ENCODE peak calls at places on chromosomes 13 and 19, in four cellular contexts. S is ecto neural progenitor cell; D is CD4-positive, alpha-beta T cell; H is H4. T is an unnamed sample.

GRCh38 chr13:66312312-66313087 is 917.6 kb downstream of the PCDH9 start:
- DNase-seq in D (no peak), S (no peak), H (no peak), T (no peak)

GRCh38 chr19:46717034-46717715 is at the start of gene PRKD2:
- DNase-seq in H (peak; percentile 70), D (peak; percentile 80), S (peak; percentile 96), T (peak; percentile 96)

GRCh38 chr13:46617885-46618284 is 64.9 kb downstream of the LRCH1 start:
- DNase-seq in D (no peak), S (no peak), H (no peak), T (no peak)

GRCh38 chr13:99281811-99282263 is 23.7 kb upstream of the GPR18 start:
- DNase-seq in D (peak; percentile 35), S (no peak), H (no peak), T (no peak)

GRCh38 chr13:46211116-46211515 is 612 bp upstream of the LRRC63 start:
- DNase-seq in H (no peak), D (no peak), S (no peak), T (no peak)

GRCh38 chr19:48836089-48837017 is at the start of gene HSD17B14:
- DNase-seq in S (peak; percentile 85), D (no peak), H (no peak), T (no peak)

GRCh38 chr19:29663861-29664752 is 1.2 kb upstream of the PLEKHF1 start:
- DNase-seq in S (no peak), D (no peak), H (no peak), T (no peak)

GRCh38 chr19:30266687-30267086 is 105.5 kb upstream of the ZNF536 start:
- DNase-seq in S (no peak), H (no peak), D (no peak), T (no peak)

GRCh38 chr19:43957891-43958290 is 6.9 kb downstream of the ZNF221 start:
- DNase-seq in H (no peak), S (no peak), D (no peak), T (peak; percentile 59)

GRCh38 chr13:77143325-77143907 is 116.5 kb upstream of the FBXL3 start:
- DNase-seq in D (no peak), S (no peak), H (no peak), T (no peak)

GRCh38 chr13:85347251-85347650 is 452.0 kb downstream of the SLITRK6 start:
- DNase-seq in H (peak; percentile 61), S (no peak), D (no peak), T (peak; percentile 2)

GRCh38 chr19:4566402-4567051 is 7.0 kb upstream of the SEMA6B start:
- DNase-seq in D (no peak), S (no peak), H (no peak), T (no peak)

GRCh38 chr13:72694314-72694713 is 33.1 kb downstream of the MZT1 start:
- DNase-seq in S (no peak), D (no peak), H (no peak), T (no peak)

GRCh38 chr19:35344511-35345031 is 3.1 kb upstream of the FFAR1 start:
- DNase-seq in D (no peak), H (peak; percentile 10), S (no peak), T (no peak)

GRCh38 chr19:47518139-47518538 is 3.3 kb upstream of the NAPA start:
- DNase-seq in H (no peak), S (no peak), D (no peak), T (no peak)

GRCh38 chr19:343941-344624 is 513 bp downstream of the MIER2 start:
- DNase-seq in H (no peak), D (no peak), S (peak; percentile 75), T (peak; percentile 88)

GRCh38 chr13:41311607-41312500 is 787 bp downstream of the NAA16 start:
- DNase-seq in S (no peak), H (no peak), D (peak; percentile 25), T (peak; percentile 53)

GRCh38 chr19:20247016-20247683 is 80.1 kb downstream of the ZNF486 start:
- DNase-seq in H (no peak), D (peak; percentile 17), S (peak; percentile 56), T (peak; percentile 14)

GRCh38 chr13:97119899-97120745 is 102.0 kb upstream of the MBNL2 start:
- DNase-seq in D (no peak), H (no peak), S (no peak), T (no peak)

GRCh38 chr19:43780706-43781525 is at the start of gene KCNN4:
- DNase-seq in D (peak; percentile 29), S (no peak), H (peak; percentile 76), T (peak; percentile 66)

GRCh38 chr19:10567696-10568443 is 909 bp downstream of the CDKN2D start:
- DNase-seq in S (no peak), D (no peak), H (no peak), T (no peak)

GRCh38 chr13:98301721-98302120 is 124.7 kb upstream of the RNF113B start:
- DNase-seq in S (no peak), H (peak; percentile 76), D (no peak), T (peak; percentile 32)

GRCh38 chr19:50173144-50173543 is 10.1 kb upstream of the IZUMO2 start:
- DNase-seq in D (no peak), S (no peak), H (peak; percentile 82), T (no peak)

GRCh38 chr13:61410669-61411297 is 4.9 kb downstream of the PCDH20 start:
- DNase-seq in D (no peak), S (no peak), H (no peak), T (peak; percentile 8)

GRCh38 chr19:46226438-46226973 is 3.0 kb upstream of the IGFL1 start:
- DNase-seq in S (no peak), H (no peak), D (no peak), T (no peak)

GRCh38 chr19:57058871-57059270 is 60.9 kb upstream of the USP29 start:
- DNase-seq in H (no peak), D (no peak), S (no peak), T (no peak)

T was measured in AG08396.